ENCODE peak calls at places on chromosomes 13 and 19, in four cellular contexts. Z is nephron progenitor cell, F is mammary epithelial cell, M is lower leg skin. X is an unnamed sample.

GRCh38 chr19:38690832-38691231 is 43.4 kb downstream of the ACTN4 start:
- DNase-seq in Z (no peak), F (no peak), M (no peak), X (no peak)

GRCh38 chr19:452829-453228 is 8.0 kb downstream of the SHC2 start:
- DNase-seq in Z (no peak), F (no peak), M (no peak), X (no peak)

GRCh38 chr19:46842791-46843190 is 7.9 kb downstream of the AP2S1 start:
- DNase-seq in Z (no peak), F (no peak), M (no peak), X (no peak)

GRCh38 chr19:29118384-29118783 is 94.6 kb downstream of the UQCRFS1 start:
- DNase-seq in Z (no peak), F (no peak), M (no peak), X (no peak)

GRCh38 chr19:22609630-22610029 is 24.5 kb upstream of the ZNF492 start:
- DNase-seq in Z (no peak), F (no peak), M (no peak), X (no peak)

GRCh38 chr13:114037674-114038073 is 63.8 kb upstream of the C13orf46 start:
- DNase-seq in Z (no peak), F (no peak), M (no peak), X (no peak)

GRCh38 chr13:76440568-76440967 is 445.6 kb downstream of the KCTD12 start:
- DNase-seq in Z (no peak), F (no peak), M (no peak), X (no peak)

GRCh38 chr13:86757236-86757978 is 913.8 kb upstream of the SLITRK5 start:
- DNase-seq in Z (no peak), F (peak), M (no peak), X (no peak)

GRCh38 chr19:1501200-1501595 is 10.2 kb downstream of the REEP6 start:
- DNase-seq in Z (no peak), F (no peak), M (no peak), X (no peak)

GRCh38 chr13:99766641-99767045 is 204.9 kb downstream of the ZIC5 start:
- DNase-seq in Z (no peak), F (no peak), M (no peak), X (no peak)

GRCh38 chr19:42634409-42635232 is 39.9 kb upstream of the CEACAM8 start:
- DNase-seq in Z (no peak), F (peak), M (no peak), X (no peak)

GRCh38 chr13:110311721-110312668 is 4.9 kb downstream of the COL4A2 start:
- DNase-seq in Z (no peak), F (no peak), M (no peak), X (no peak)

GRCh38 chr19:47512183-47512947 is 2.5 kb downstream of the NAPA start:
- DNase-seq in Z (no peak), F (no peak), M (peak), X (no peak)

GRCh38 chr19:52188822-52189744 is 769 bp upstream of the PPP2R1A start:
- DNase-seq in Z (peak), F (no peak), M (peak), X (peak)

GRCh38 chr13:44800626-44801025 is 188.6 kb downstream of the NUFIP1 start:
- DNase-seq in Z (no peak), F (no peak), M (no peak), X (no peak)

GRCh38 chr13:35925669-35926068 is 205.5 kb downstream of the DCLK1 start:
- DNase-seq in Z (no peak), F (no peak), M (no peak), X (no peak)

GRCh38 chr19:39126593-39127187 is 1.1 kb downstream of the PAK4 start:
- DNase-seq in Z (no peak), F (peak), M (no peak), X (no peak)

GRCh38 chr19:42596391-42597071 is 1.8 kb upstream of the CEACAM8 start:
- DNase-seq in Z (peak), F (no peak), M (no peak), X (no peak)

GRCh38 chr13:35736876-35737275 is 260.4 kb upstream of the MAB21L1 start:
- DNase-seq in Z (no peak), F (no peak), M (no peak), X (no peak)

GRCh38 chr13:28239374-28239773 is 101.0 kb downstream of the PAN3 start:
- DNase-seq in Z (no peak), F (no peak), M (no peak), X (no peak)

GRCh38 chr13:107846642-107847041 is 368.7 kb downstream of the LIG4 start:
- DNase-seq in Z (no peak), F (no peak), M (no peak), X (no peak)

GRCh38 chr19:39679791-39680168 is 24.1 kb downstream of the LGALS16 start:
- DNase-seq in Z (no peak), F (no peak), M (no peak), X (no peak)

GRCh38 chr19:44738603-44739585 is 9.6 kb upstream of the BCL3 start:
- DNase-seq in Z (no peak), F (no peak), M (no peak), X (no peak)

GRCh38 chr19:38977445-38978314 is 2.1 kb upstream of the FBXO17 start:
- DNase-seq in Z (no peak), F (peak), M (no peak), X (no peak)

GRCh38 chr13:37383856-37384255 is 214.7 kb downstream of the POSTN start:
- DNase-seq in Z (no peak), F (no peak), M (no peak), X (no peak)

GRCh38 chr13:107553838-107554237 is 661.5 kb downstream of the LIG4 start:
- DNase-seq in Z (no peak), F (no peak), M (no peak), X (no peak)

GRCh38 chr13:111431241-111431640 is 110.8 kb downstream of the TEX29 start:
- DNase-seq in Z (no peak), F (no peak), M (no peak), X (no peak)

GRCh38 chr19:28208745-28209144 is 1004.2 kb downstream of the UQCRFS1 start:
- DNase-seq in Z (no peak), F (no peak), M (no peak), X (no peak)

GRCh38 chr13:105193026-105193425 is 1342.4 kb downstream of the EFNB2 start:
- DNase-seq in Z (no peak), F (no peak), M (no peak), X (no peak)

GRCh38 chr19:5285955-5286354 is 54.7 kb downstream of the PTPRS start:
- DNase-seq in Z (no peak), F (no peak), M (no peak), X (no peak)

GRCh38 chr19:2248136-2249009 is 750 bp upstream of the AMH start:
- DNase-seq in Z (no peak), F (no peak), M (no peak), X (no peak)

GRCh38 chr19:45099465-45100201 is 6.7 kb downstream of the PPP1R37 start:
- DNase-seq in Z (no peak), F (peak), M (no peak), X (no peak)

GRCh38 chr19:18809149-18809978 is 18.3 kb upstream of the COMP start:
- DNase-seq in Z (no peak), F (peak), M (peak), X (no peak)

GRCh38 chr19:40143612-40144011 is 47.6 kb upstream of the MAP3K10 start:
- DNase-seq in Z (no peak), F (no peak), M (no peak), X (no peak)

GRCh38 chr19:46574533-46574932 is 26.6 kb upstream of the CALM3 start:
- DNase-seq in Z (no peak), F (no peak), M (no peak), X (no peak)

GRCh38 chr19:10868872-10869547 is 2.3 kb upstream of the CARM1 start:
- DNase-seq in Z (no peak), F (no peak), M (no peak), X (no peak)

GRCh38 chr19:40982594-40983101 is 8.4 kb upstream of the CYP2B6 start:
- DNase-seq in Z (no peak), F (peak), M (no peak), X (no peak)

GRCh38 chr13:19658831-19659230 is 25.4 kb downstream of the MPHOSPH8 start:
- DNase-seq in Z (no peak), F (no peak), M (no peak), X (no peak)

DNA sequence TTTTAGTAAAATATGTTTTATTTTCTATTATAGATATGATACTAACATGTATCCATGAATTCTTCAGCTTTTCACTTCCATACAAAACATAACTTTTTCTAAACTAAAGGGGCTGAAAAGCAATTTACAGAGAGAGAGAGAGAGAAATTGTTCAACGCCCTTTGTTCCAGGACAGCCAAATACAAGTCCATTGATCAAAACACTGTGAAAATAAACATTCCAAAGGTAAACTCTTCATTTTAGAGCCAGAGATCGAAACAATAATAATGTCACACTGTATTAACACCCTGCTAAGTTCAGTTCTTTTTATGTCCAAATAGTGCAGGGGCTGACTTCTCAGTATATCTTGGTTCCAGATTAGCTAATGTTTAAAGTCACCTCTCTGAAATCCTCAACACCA is 516.2 kb upstream of the ATXN8OS start:
- DNase-seq in Z (no peak), F (no peak), M (no peak), X (no peak)
- TF ChIP-seq CTCF in Z (no peak), F (no peak), M (no peak), X (no peak)

GRCh38 chr13:65990684-65991083 is 1239.5 kb downstream of the PCDH9 start:
- DNase-seq in Z (no peak), F (no peak), M (no peak), X (no peak)

DNA sequence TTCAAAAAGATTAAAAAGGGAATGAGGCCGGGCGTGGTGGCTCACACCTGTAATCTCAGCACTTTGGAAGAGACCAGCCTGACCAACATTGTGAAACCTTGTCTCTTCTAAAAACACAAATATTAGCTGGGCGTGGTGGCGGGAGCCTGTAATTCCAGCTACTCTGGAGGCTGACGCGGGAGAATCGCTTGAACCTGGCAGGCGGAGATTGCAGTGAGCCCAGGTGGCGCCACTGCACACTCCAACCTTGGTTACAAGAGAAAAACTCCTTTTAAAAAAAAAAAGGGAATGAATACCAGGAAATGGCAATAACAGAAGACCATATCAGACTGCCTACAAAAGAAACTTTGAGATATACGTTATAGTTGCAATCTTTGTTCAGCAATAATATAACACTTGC is 1244.5 kb downstream of the PCDH9 start:
- DNase-seq in Z (peak), F (no peak), M (no peak), X (no peak)
- TF ChIP-seq CTCF in Z (no peak), F (no peak), M (no peak), X (peak)

GRCh38 chr19:58519087-58519354 is 589 bp downstream of the ZBTB45 start:
- DNase-seq in Z (peak), F (peak), M (no peak), X (peak)
- TF ChIP-seq CTCF in Z (no peak), F (peak), M (peak), X (peak)

DNA sequence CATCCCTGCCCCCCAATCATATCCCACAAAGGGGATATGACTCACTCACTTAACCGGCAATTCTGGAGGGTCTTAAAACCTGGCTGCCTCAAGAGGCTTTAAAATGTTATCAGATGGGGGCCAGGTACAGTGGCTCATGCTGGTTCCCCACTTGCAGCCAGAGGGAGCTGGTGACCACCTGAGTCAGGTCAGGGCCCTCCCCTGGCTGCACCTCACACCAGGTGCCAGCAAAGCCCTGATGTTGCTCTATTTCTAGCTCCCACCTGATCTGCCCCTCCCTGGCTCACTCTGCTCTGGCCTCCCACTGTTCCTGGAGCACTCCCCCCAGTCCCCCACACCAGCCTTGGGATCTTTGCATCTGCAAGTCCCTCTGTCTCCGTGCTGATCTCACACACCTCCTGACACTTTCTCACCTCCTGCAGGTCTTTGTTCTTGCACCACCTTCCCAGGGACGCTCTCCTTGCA is 14.2 kb downstream of the HPN start:
- DNase-seq in Z (no peak), F (no peak), M (no peak), X (no peak)
- TF ChIP-seq CTCF in Z (peak), F (peak), M (no peak), X (peak)

DNA sequence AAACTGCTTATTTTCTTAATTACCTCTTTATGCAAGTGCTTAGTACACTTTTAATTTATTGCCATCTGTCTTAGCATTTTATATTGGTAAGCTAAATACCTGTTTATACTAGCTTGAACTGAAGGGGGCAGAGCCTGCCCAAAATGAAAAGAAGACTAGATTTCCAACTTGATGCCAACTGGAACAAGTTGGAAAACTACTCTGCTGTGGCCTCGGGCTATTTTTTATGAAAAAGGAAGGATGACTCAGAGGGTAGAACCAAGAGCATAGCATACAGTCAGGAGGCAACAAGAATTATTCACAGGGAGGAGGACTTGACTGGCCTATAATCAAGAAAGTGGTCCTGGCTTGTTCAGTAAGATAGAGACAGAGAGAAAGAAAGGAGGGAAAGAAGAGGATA is 150.3 kb downstream of the NDFIP2 start:
- DNase-seq in Z (no peak), F (peak), M (peak), X (no peak)
- TF ChIP-seq CTCF in Z (no peak), F (peak), M (no peak), X (peak)

DNA sequence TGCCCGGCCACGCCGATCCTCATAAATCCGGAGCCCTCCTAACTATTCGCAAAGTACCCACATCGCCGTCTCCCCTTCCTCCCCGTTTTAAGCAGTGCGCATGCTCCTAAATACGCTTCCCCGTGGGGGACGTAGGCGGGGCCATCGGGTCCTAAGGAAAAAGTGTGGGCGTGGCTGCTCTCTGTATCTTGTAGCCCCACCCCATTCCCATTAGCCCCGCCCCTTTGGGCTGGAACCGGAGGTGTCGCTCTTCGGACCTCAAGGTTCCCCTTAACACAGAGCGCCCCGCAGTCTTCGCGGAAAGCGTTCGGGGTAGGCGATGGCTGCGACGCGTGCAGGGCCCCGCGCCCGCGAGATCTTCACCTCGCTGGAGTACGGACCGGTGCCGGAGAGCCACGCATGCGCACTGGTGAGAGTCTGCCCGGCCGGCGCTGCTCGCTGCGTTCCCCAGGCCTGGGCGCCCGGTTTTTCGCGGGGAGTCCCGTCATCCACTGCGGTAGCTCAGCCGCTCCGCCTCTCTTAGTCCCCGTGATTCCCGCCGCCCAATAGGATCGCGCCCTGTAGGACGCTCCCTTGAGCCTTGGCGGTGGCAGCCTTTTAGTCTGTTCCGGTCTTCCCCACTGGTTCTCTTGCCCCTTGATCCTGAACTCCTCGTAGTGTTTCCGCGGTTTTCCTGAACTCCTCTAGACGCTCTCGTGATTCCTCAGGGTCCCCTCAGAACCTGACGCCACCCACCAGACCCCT is at the start of gene ALDH16A1:
- DNase-seq in Z (peak), F (peak), M (peak), X (peak)
- TF ChIP-seq CTCF in Z (no peak), F (no peak), M (no peak), X (no peak)

DNA sequence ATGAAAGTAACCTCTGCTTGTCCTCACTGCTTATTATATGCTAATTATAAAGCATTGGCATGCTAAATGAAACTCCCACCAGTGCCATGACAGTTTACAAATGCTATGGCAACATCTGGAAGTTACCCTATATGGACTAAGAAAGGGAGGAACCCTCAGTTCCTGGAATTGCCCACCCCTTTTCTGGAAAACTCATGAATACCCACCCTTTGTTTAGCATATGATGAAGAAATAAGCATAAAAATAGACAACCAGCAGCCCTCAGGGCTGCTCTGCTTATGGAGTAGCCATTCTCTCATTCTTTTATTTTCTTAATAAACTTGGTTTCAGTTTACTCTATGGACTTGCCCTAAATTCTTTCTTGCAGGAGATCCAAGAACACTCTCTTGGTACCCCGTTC is 269.8 kb downstream of the OLFM4 start:
- DNase-seq in Z (no peak), F (no peak), M (no peak), X (no peak)
- TF ChIP-seq CTCF in Z (no peak), F (no peak), M (no peak), X (no peak)

DNA sequence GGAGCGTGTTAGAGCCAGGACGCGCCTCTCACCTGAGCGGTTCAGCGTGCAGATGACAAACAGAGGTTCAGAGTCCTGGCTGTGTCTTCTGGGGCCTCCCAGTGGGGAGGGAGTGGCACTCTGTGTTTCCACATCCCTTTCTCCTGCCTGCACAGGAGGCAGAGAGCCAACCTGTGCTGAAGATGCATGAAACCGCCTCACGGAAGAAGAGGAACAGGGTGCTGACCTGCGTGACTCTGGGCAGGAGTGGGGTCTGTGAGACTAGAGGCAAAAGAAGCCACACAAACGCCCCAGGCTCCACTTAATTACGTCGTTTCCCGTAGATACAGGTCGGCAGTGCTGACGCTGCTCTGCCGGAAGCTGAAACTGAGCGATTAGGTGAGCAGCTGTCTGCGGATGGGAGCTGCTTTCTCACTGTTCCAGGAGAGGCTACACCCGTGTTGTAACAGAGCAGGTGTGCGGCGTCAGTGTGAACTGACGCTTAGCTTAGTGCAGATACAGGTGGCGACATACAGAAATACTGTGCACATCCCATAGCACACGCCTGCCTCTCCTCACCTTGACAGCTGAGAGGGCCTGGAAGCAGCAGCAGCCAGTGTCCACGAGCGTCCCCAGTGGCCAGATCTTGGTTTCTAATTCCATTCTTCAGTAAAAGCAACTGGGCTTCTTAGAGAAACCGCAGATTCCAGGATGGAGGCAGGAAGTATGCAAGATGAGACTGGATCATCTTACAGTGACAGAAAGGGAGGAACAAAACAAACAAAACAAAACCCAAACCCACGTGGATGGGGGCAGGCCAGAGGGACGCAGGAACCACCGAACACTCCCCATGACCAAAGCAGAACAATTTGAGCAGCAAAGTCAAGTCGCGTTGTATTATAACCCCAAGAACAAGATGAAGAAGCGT is 37.7 kb upstream of the MCF2L start:
- DNase-seq in Z (peak), F (peak), M (no peak), X (no peak)
- TF ChIP-seq CTCF in Z (peak), F (peak), M (no peak), X (peak)

X was measured in type B pancreatic cell.